ENCODE peak calls at places on chromosomes 13 and 19, in ten cellular contexts. Y is T follicular helper cell; R is stimulated activated CD4-positive, alpha-beta T cell treated with anti-CD3 and anti-CD28 coated beads, Interleukin-15, amount 100 ng/mL, for 24 hours; O is activated T-helper 2 cell treated with anti-CD3 and anti-CD28 coated beads, Interferon-gamma antibody, Interleukin-2, Interleukin-4, amounts not matched to agents 10 μg/mL and 5 μg/mL and 100 μg/mL, durations not matched to agents 14 hours and 24 hours and 36 hours; T is myocyte; U is SK-N-SH; A is AG09309; V is stimulated activated CD8-positive, alpha-beta memory T cell treated with anti-CD3 and anti-CD28 coated beads, Interleukin-7, amount 100 ng/mL, for 1 hour; E is fibroblast of pulmonary artery; J is body of pancreas. Q is an unnamed sample.

GRCh38 chr13:82713681-82714405 is 1168.4 kb downstream of the SLITRK1 start:
- DNase-seq in Y (no peak), R (no peak), O (no peak), T (peak), U (no peak), A (peak), V (no peak), E (peak), J (no peak), Q (no peak)

GRCh38 chr13:30690282-30691188 is 44.8 kb upstream of the ALOX5AP start:
- DNase-seq in Y (no peak), R (no peak), O (peak), T (peak), U (no peak), A (peak), V (no peak), E (peak), J (peak), Q (peak)

GRCh38 chr13:96248103-96248502 is 158.2 kb downstream of the HS6ST3 start:
- DNase-seq in Y (no peak), R (no peak), O (no peak), T (no peak), U (no peak), A (no peak), V (no peak), E (no peak), J (no peak), Q (no peak)

GRCh38 chr13:99746857-99747710 is 224.5 kb downstream of the ZIC5 start:
- DNase-seq in Y (no peak), R (no peak), O (no peak), T (no peak), U (no peak), A (no peak), V (no peak), E (no peak), J (no peak), Q (no peak)

GRCh38 chr13:97300871-97301270 is 78.7 kb downstream of the MBNL2 start:
- DNase-seq in Y (no peak), R (no peak), O (no peak), T (no peak), U (peak), A (no peak), V (no peak), E (no peak), J (no peak), Q (no peak)

GRCh38 chr13:75329723-75330122 is 152.2 kb downstream of the TBC1D4 start:
- DNase-seq in Y (no peak), R (no peak), O (no peak), T (no peak), U (no peak), A (no peak), V (no peak), E (no peak), J (no peak), Q (no peak)

GRCh38 chr13:76043882-76044281 is 407.8 kb downstream of the LMO7 start:
- DNase-seq in Y (no peak), R (no peak), O (no peak), T (no peak), U (no peak), A (no peak), V (no peak), E (peak), J (no peak), Q (no peak)

GRCh38 chr19:19217110-19217509 is 5.4 kb downstream of the NCAN start:
- DNase-seq in Y (no peak), R (no peak), O (no peak), T (peak), U (peak), A (no peak), V (no peak), E (peak), J (no peak), Q (no peak)

GRCh38 chr19:17854061-17854460 is 5.6 kb upstream of the RPL18A start:
- DNase-seq in Y (no peak), R (no peak), O (no peak), T (no peak), U (no peak), A (no peak), V (no peak), E (no peak), J (no peak), Q (no peak)

GRCh38 chr19:53015159-53015558 is 1.4 kb downstream of the ERVV-1 start:
- DNase-seq in Y (no peak), R (no peak), O (no peak), T (no peak), U (no peak), A (no peak), V (no peak), E (no peak), J (no peak), Q (no peak)

GRCh38 chr19:17757125-17757524 is 5.8 kb downstream of the FCHO1 start:
- DNase-seq in Y (no peak), R (no peak), O (no peak), T (peak), U (peak), A (no peak), V (no peak), E (peak), J (peak), Q (no peak)

GRCh38 chr13:44865722-44866484 is 123.4 kb downstream of the NUFIP1 start:
- DNase-seq in Y (no peak), R (no peak), O (no peak), T (no peak), U (no peak), A (no peak), V (no peak), E (no peak), J (no peak), Q (no peak)

GRCh38 chr19:51784109-51784785 is 10.7 kb upstream of the FPR3 start:
- DNase-seq in Y (no peak), R (no peak), O (no peak), T (no peak), U (no peak), A (no peak), V (no peak), E (no peak), J (no peak), Q (no peak)